ENCODE peak calls at places on chromosome 7, in eight cellular contexts. One of them, this sample, is unnamed.

GRCh38 chr7:112167144-112167543 is 39.1 kb downstream of the DOCK4 start:
- DNase-seq in neural crest cell: no peak
- DNase-seq in adrenal gland: no peak
- DNase-seq in A549: no peak
- DNase-seq in SK-N-SH: no peak
- DNase-seq in GM10248: no peak
- DNase-seq in heart left ventricle: no peak
- DNase-seq in spleen: no peak
- DNase-seq in this sample: no peak

GRCh38 chr7:20365486-20365885 is 34.8 kb downstream of the ITGB8 start:
- DNase-seq in neural crest cell: no peak
- DNase-seq in adrenal gland: no peak
- DNase-seq in A549: no peak
- DNase-seq in SK-N-SH: peak
- DNase-seq in GM10248: no peak
- DNase-seq in heart left ventricle: no peak
- DNase-seq in spleen: no peak
- DNase-seq in this sample: no peak

GRCh38 chr7:82755705-82756551 is 312.4 kb upstream of the CACNA2D1 start:
- DNase-seq in neural crest cell: no peak
- DNase-seq in adrenal gland: no peak
- DNase-seq in A549: no peak
- DNase-seq in SK-N-SH: no peak
- DNase-seq in GM10248: no peak
- DNase-seq in heart left ventricle: no peak
- DNase-seq in spleen: no peak
- DNase-seq in this sample: peak

GRCh38 chr7:137592232-137592896 is 248.8 kb upstream of the PTN start:
- DNase-seq in neural crest cell: peak
- DNase-seq in adrenal gland: peak
- DNase-seq in A549: peak
- DNase-seq in SK-N-SH: peak
- DNase-seq in GM10248: peak
- DNase-seq in heart left ventricle: peak
- DNase-seq in spleen: no peak
- DNase-seq in this sample: peak

GRCh38 chr7:70947181-70947580 is 184.8 kb upstream of the GALNT17 start:
- DNase-seq in neural crest cell: no peak
- DNase-seq in adrenal gland: no peak
- DNase-seq in A549: no peak
- DNase-seq in SK-N-SH: no peak
- DNase-seq in GM10248: no peak
- DNase-seq in heart left ventricle: no peak
- DNase-seq in spleen: no peak
- DNase-seq in this sample: no peak

GRCh38 chr7:1516586-1517251 is 12.5 kb upstream of the INTS1 start:
- DNase-seq in neural crest cell: no peak
- DNase-seq in adrenal gland: no peak
- DNase-seq in A549: peak
- DNase-seq in SK-N-SH: no peak
- DNase-seq in GM10248: no peak
- DNase-seq in heart left ventricle: no peak
- DNase-seq in spleen: no peak
- DNase-seq in this sample: no peak

GRCh38 chr7:118629898-118630469 is 405.5 kb downstream of the ANKRD7 start:
- DNase-seq in neural crest cell: no peak
- DNase-seq in adrenal gland: no peak
- DNase-seq in A549: no peak
- DNase-seq in SK-N-SH: no peak
- DNase-seq in GM10248: no peak
- DNase-seq in heart left ventricle: no peak
- DNase-seq in spleen: no peak
- DNase-seq in this sample: no peak

GRCh38 chr7:138363721-138364120 is 96.3 kb upstream of the TRIM24 start:
- DNase-seq in neural crest cell: no peak
- DNase-seq in adrenal gland: no peak
- DNase-seq in A549: no peak
- DNase-seq in SK-N-SH: no peak
- DNase-seq in GM10248: no peak
- DNase-seq in heart left ventricle: no peak
- DNase-seq in spleen: no peak
- DNase-seq in this sample: no peak

GRCh38 chr7:106015586-106016218 is 52.6 kb downstream of the CDHR3 start:
- DNase-seq in neural crest cell: no peak
- DNase-seq in adrenal gland: no peak
- DNase-seq in A549: no peak
- DNase-seq in SK-N-SH: peak
- DNase-seq in GM10248: no peak
- DNase-seq in heart left ventricle: no peak
- DNase-seq in spleen: no peak
- DNase-seq in this sample: no peak

GRCh38 chr7:37970211-37970610 is 49.8 kb downstream of the EPDR1 start:
- DNase-seq in neural crest cell: no peak
- DNase-seq in adrenal gland: no peak
- DNase-seq in A549: no peak
- DNase-seq in SK-N-SH: no peak
- DNase-seq in GM10248: no peak
- DNase-seq in heart left ventricle: no peak
- DNase-seq in spleen: no peak
- DNase-seq in this sample: no peak

GRCh38 chr7:18064242-18064838 is 36.7 kb upstream of the PRPS1L1 start:
- DNase-seq in neural crest cell: peak
- DNase-seq in adrenal gland: peak
- DNase-seq in A549: peak
- DNase-seq in SK-N-SH: peak
- DNase-seq in GM10248: peak
- DNase-seq in heart left ventricle: no peak
- DNase-seq in spleen: no peak
- DNase-seq in this sample: peak

GRCh38 chr7:1296727-1297475 is 64.2 kb downstream of the UNCX start:
- DNase-seq in neural crest cell: no peak
- DNase-seq in adrenal gland: no peak
- DNase-seq in A549: no peak
- DNase-seq in SK-N-SH: peak
- DNase-seq in GM10248: no peak
- DNase-seq in heart left ventricle: peak
- DNase-seq in spleen: peak
- DNase-seq in this sample: no peak

GRCh38 chr7:49721441-49721840 is 52.0 kb upstream of the VWC2 start:
- DNase-seq in neural crest cell: no peak
- DNase-seq in adrenal gland: no peak
- DNase-seq in A549: no peak
- DNase-seq in SK-N-SH: no peak
- DNase-seq in GM10248: no peak
- DNase-seq in heart left ventricle: no peak
- DNase-seq in spleen: no peak
- DNase-seq in this sample: no peak

GRCh38 chr7:101362334-101363195 is at the start of gene COL26A1:
- DNase-seq in neural crest cell: peak
- DNase-seq in adrenal gland: peak
- DNase-seq in A549: peak
- DNase-seq in SK-N-SH: peak
- DNase-seq in GM10248: no peak
- DNase-seq in heart left ventricle: peak
- DNase-seq in spleen: peak
- DNase-seq in this sample: no peak

GRCh38 chr7:108313086-108313485 is 143.2 kb downstream of the NRCAM start:
- DNase-seq in neural crest cell: no peak
- DNase-seq in adrenal gland: no peak
- DNase-seq in A549: no peak
- DNase-seq in SK-N-SH: no peak
- DNase-seq in GM10248: no peak
- DNase-seq in heart left ventricle: no peak
- DNase-seq in spleen: no peak
- DNase-seq in this sample: no peak
- TF ChIP-seq CTCF in neural crest cell: no peak
- TF ChIP-seq CTCF in adrenal gland: no peak
- TF ChIP-seq CTCF in A549: no peak
- TF ChIP-seq CTCF in SK-N-SH: no peak
- TF ChIP-seq CTCF in GM10248: no peak
- TF ChIP-seq CTCF in heart left ventricle: no peak
- TF ChIP-seq CTCF in spleen: no peak
- TF ChIP-seq CTCF in this sample: no peak

DNA sequence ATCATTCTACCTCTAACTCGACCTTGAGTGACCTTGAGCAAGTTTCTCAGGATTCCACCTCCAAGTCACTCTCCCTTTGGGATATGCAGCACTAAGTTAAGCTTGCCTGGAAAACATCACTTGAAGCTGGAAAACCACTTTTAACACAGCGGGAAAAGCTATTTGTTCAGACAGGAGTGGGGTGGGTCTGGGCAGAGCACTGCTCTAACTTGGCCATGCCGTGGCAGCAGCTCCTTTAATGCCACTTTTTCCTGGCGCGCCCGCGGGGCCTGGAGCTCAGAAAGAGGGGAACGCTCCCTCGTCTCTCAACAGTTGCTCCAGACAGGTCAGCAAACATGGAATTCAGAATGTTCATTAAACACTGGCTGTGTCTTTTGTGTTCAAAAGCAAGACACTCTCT is 35.4 kb downstream of the EGFR start:
- DNase-seq in neural crest cell: no peak
- DNase-seq in adrenal gland: no peak
- DNase-seq in A549: no peak
- DNase-seq in SK-N-SH: no peak
- DNase-seq in GM10248: no peak
- DNase-seq in heart left ventricle: no peak
- DNase-seq in spleen: no peak
- DNase-seq in this sample: no peak
- TF ChIP-seq CTCF in neural crest cell: no peak
- TF ChIP-seq CTCF in adrenal gland: no peak
- TF ChIP-seq CTCF in A549: no peak
- TF ChIP-seq CTCF in SK-N-SH: no peak
- TF ChIP-seq CTCF in GM10248: no peak
- TF ChIP-seq CTCF in heart left ventricle: no peak
- TF ChIP-seq CTCF in spleen: no peak
- TF ChIP-seq CTCF in this sample: no peak

GRCh38 chr7:30348083-30348560 is 63.7 kb downstream of the ZNRF2 start:
- DNase-seq in neural crest cell: no peak
- DNase-seq in adrenal gland: no peak
- DNase-seq in A549: peak
- DNase-seq in SK-N-SH: no peak
- DNase-seq in GM10248: peak
- DNase-seq in heart left ventricle: no peak
- DNase-seq in spleen: no peak
- DNase-seq in this sample: peak
- TF ChIP-seq CTCF in neural crest cell: no peak
- TF ChIP-seq CTCF in adrenal gland: no peak
- TF ChIP-seq CTCF in A549: no peak
- TF ChIP-seq CTCF in SK-N-SH: no peak
- TF ChIP-seq CTCF in GM10248: no peak
- TF ChIP-seq CTCF in heart left ventricle: no peak
- TF ChIP-seq CTCF in spleen: no peak
- TF ChIP-seq CTCF in this sample: no peak

GRCh38 chr7:158880973-158881372 is 24.6 kb downstream of the DYNC2I1 start:
- DNase-seq in neural crest cell: no peak
- DNase-seq in adrenal gland: no peak
- DNase-seq in A549: no peak
- DNase-seq in SK-N-SH: no peak
- DNase-seq in GM10248: no peak
- DNase-seq in heart left ventricle: no peak
- DNase-seq in spleen: no peak
- DNase-seq in this sample: no peak

GRCh38 chr7:158881731-158882130 is 25.4 kb downstream of the DYNC2I1 start:
- DNase-seq in neural crest cell: no peak
- DNase-seq in adrenal gland: no peak
- DNase-seq in A549: no peak
- DNase-seq in SK-N-SH: no peak
- DNase-seq in GM10248: no peak
- DNase-seq in heart left ventricle: no peak
- DNase-seq in spleen: no peak
- DNase-seq in this sample: no peak

GRCh38 chr7:158887594-158887993 is 31.2 kb downstream of the DYNC2I1 start:
- DNase-seq in neural crest cell: no peak
- DNase-seq in adrenal gland: no peak
- DNase-seq in A549: no peak
- DNase-seq in SK-N-SH: peak
- DNase-seq in GM10248: no peak
- DNase-seq in heart left ventricle: no peak
- DNase-seq in spleen: no peak
- DNase-seq in this sample: peak

DNA sequence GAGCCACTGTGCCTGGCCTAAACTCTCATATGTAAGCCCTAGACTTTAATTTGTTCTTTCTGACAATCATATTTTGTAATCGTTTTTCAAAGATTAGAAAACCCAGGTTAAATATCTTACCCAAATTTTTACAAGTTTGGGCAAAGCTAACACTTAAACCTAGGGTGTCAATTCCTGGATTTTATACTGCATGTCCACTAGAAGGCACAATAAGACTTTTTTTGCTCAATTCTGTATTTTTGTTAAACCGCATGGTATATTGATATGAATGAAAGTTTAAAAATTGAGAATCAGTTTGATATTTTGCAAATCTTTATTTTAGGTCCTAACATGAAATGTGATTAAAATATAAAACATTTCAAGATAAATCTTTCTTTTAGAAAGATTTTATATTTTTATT is 29.3 kb downstream of the DYNC2I1 start:
- DNase-seq in neural crest cell: no peak
- DNase-seq in adrenal gland: no peak
- DNase-seq in A549: peak
- DNase-seq in SK-N-SH: peak
- DNase-seq in GM10248: no peak
- DNase-seq in heart left ventricle: no peak
- DNase-seq in spleen: no peak
- DNase-seq in this sample: no peak
- TF ChIP-seq CTCF in neural crest cell: peak
- TF ChIP-seq CTCF in adrenal gland: peak
- TF ChIP-seq CTCF in A549: peak
- TF ChIP-seq CTCF in SK-N-SH: peak
- TF ChIP-seq CTCF in GM10248: no peak
- TF ChIP-seq CTCF in heart left ventricle: peak
- TF ChIP-seq CTCF in spleen: no peak
- TF ChIP-seq CTCF in this sample: peak